ENCODE peak calls at places on chromosomes 2 and 18, in five cellular contexts. A is IMR-90, D is transverse colon, H is upper lobe of left lung, U is right lobe of liver. I is an unnamed sample.

GRCh38 chr2:169393068-169393590 is 30.8 kb upstream of the LRP2 start:
- DNase-seq in H (no peak), U (no peak), A (no peak), D (no peak), I (no peak)

GRCh38 chr2:67540962-67541361 is 143.8 kb downstream of the ETAA1 start:
- DNase-seq in U (no peak), D (no peak), A (no peak), H (no peak), I (no peak)

GRCh38 chr2:109562421-109562820 is 51.3 kb downstream of the SEPTIN10 start:
- DNase-seq in D (no peak), U (no peak), A (peak; percentile 40), H (no peak), I (no peak)

GRCh38 chr2:239376942-239377531 is 23.8 kb downstream of the HDAC4 start:
- DNase-seq in U (peak; percentile 34), A (no peak), D (no peak), H (no peak), I (peak; percentile 45)

GRCh38 chr2:144924827-144925226 is 404.9 kb upstream of the ZEB2 start:
- DNase-seq in A (no peak), D (no peak), U (no peak), H (no peak), I (no peak)

GRCh38 chr18:58544616-58545337 is 84.1 kb downstream of the ALPK2 start:
- DNase-seq in A (no peak), D (no peak), H (no peak), U (no peak), I (no peak)

GRCh38 chr2:16687949-16688348 is 22.3 kb upstream of the CYRIA start:
- DNase-seq in D (no peak), U (no peak), A (no peak), H (no peak), I (no peak)

GRCh38 chr2:102446936-102447335 is 24.0 kb downstream of the IL18RAP start:
- DNase-seq in A (no peak), D (no peak), H (peak; percentile 62), U (no peak), I (no peak)

GRCh38 chr18:58520964-58521363 is 107.9 kb downstream of the ALPK2 start:
- DNase-seq in H (no peak), A (peak; percentile 39), D (no peak), U (no peak), I (no peak)

GRCh38 chr2:45554073-45554742 is 56.9 kb downstream of the SRBD1 start:
- DNase-seq in H (no peak), A (peak; percentile 62), D (no peak), U (no peak), I (no peak)

GRCh38 chr2:235468978-235469694 is 24.7 kb upstream of the AGAP1 start:
- DNase-seq in A (peak; percentile 94), D (peak; percentile 14), H (no peak), U (no peak), I (peak; percentile 71)

GRCh38 chr2:186592137-186592875 is 2.5 kb downstream of the ITGAV start:
- DNase-seq in A (peak; percentile 32), H (no peak), U (no peak), D (no peak), I (no peak)

GRCh38 chr2:43469713-43470112 is 126.1 kb downstream of the THADA start:
- DNase-seq in H (no peak), A (no peak), D (no peak), U (no peak), I (no peak)

GRCh38 chr2:219308142-219309093 is 783 bp downstream of the PTPRN start:
- DNase-seq in H (peak; percentile 93), U (no peak), D (peak; percentile 53), A (peak; percentile 65), I (no peak)

GRCh38 chr2:175864131-175864728 is 137.8 kb downstream of the LNPK start:
- DNase-seq in A (no peak), U (no peak), D (no peak), H (no peak), I (no peak)

GRCh38 chr2:173010233-173010632 is 65.4 kb upstream of the MAP3K20 start:
- DNase-seq in H (no peak), D (no peak), U (no peak), A (no peak), I (no peak)

GRCh38 chr18:63237911-63238710 is 81.5 kb downstream of the BCL2 start:
- DNase-seq in H (no peak), D (peak; percentile 35), A (peak; percentile 85), U (no peak), I (no peak)

GRCh38 chr18:49723648-49724180 is 89.6 kb downstream of the ACAA2 start:
- DNase-seq in A (peak; percentile 51), U (no peak), H (peak; percentile 32), D (peak; percentile 44), I (no peak)

GRCh38 chr2:213122730-213123129 is 28.7 kb downstream of the IKZF2 start:
- DNase-seq in H (no peak), A (no peak), D (no peak), U (no peak), I (no peak)

GRCh38 chr18:60044290-60045006 is 144.7 kb downstream of the PMAIP1 start:
- DNase-seq in A (peak; percentile 80), H (no peak), D (no peak), U (no peak), I (no peak)

GRCh38 chr2:30164131-30164925 is 17.5 kb downstream of the YPEL5 start:
- DNase-seq in D (no peak), A (peak; percentile 19), H (no peak), U (no peak), I (no peak)

GRCh38 chr2:228417526-228417925 is 236.0 kb upstream of the SPHKAP start:
- DNase-seq in H (no peak), A (no peak), U (no peak), D (no peak), I (no peak)

GRCh38 chr18:48802543-48803428 is 148.0 kb downstream of the SMAD7 start:
- DNase-seq in A (no peak), D (peak; percentile 6), U (peak; percentile 48), H (no peak), I (peak; percentile 31)

GRCh38 chr2:84033347-84033974 is 425.6 kb downstream of the SUCLG1 start:
- DNase-seq in U (no peak), A (no peak), D (no peak), H (no peak), I (no peak)
- TF ChIP-seq CTCF in U (no peak), A (no peak), D (no peak), H (no peak), I (no peak)

GRCh38 chr18:78977627-78978271 is 1.9 kb upstream of the SALL3 start:
- DNase-seq in A (no peak), H (peak; percentile 59), U (no peak), D (no peak), I (no peak)
- H3K4me1 ChIP-seq in A (no peaks in the 10 kb centered on the region), H (peaks cover 39% of the 10 kb centered on the region), U (no peaks in the 10 kb centered on the region), D (peaks cover 6% of the 10 kb centered on the region), I (peaks cover 3% of the 10 kb centered on the region)

GRCh38 chr2:127392828-127393578 is 5.2 kb upstream of the MAP3K2 start:
- DNase-seq in A (no peak), H (no peak), D (no peak), U (no peak), I (no peak)
- TF ChIP-seq CTCF in A (no peak), H (no peak), D (no peak), U (no peak), I (no peak)

DNA sequence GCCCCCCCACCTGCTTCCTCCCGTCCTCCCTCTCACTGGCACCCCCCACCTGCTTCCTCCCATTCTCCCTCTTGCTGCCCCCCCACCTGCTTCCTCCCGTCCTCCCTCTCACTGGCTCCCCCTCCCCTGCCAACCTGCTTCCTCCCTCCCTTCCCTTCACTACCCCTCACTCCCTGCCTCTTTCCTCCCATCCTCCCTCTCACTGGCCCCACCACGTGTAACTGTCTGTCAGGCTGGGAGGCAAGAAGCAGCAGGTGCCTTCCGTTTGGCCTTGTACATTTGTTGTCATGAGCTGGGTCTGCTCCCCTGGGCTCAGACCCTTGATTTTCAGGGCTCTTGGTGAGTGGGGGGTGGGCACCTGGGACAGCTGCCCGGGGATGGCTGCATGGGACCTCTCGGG is 19.1 kb downstream of the RTP5 start:
- DNase-seq in H (no peak), A (no peak), D (no peak), U (peak; percentile 33), I (peak; percentile 13)
- H3K4me1 ChIP-seq in H (no peaks in the 10 kb centered on the region), A (no peaks in the 10 kb centered on the region), D (no peaks in the 10 kb centered on the region), U (no peaks in the 10 kb centered on the region), I (peaks cover 39% of the 10 kb centered on the region)

GRCh38 chr2:196851068-196851467 is 41.9 kb upstream of the C2orf66 start:
- DNase-seq in A (no peak), U (no peak), H (no peak), D (no peak), I (no peak)

GRCh38 chr2:196845371-196845770 is 36.2 kb upstream of the C2orf66 start:
- DNase-seq in A (no peak), U (no peak), H (no peak), D (no peak), I (no peak)

GRCh38 chr2:196846295-196846694 is 37.1 kb upstream of the C2orf66 start:
- DNase-seq in U (no peak), H (no peak), A (no peak), D (no peak), I (no peak)

GRCh38 chr2:196853301-196854087 is 44.3 kb upstream of the C2orf66 start:
- DNase-seq in A (no peak), H (no peak), D (no peak), U (no peak), I (no peak)

GRCh38 chr2:196849895-196850294 is 40.7 kb upstream of the C2orf66 start:
- DNase-seq in A (peak; percentile 45), H (no peak), U (no peak), D (peak; percentile 32), I (no peak)
- TF ChIP-seq CTCF in A (peak; percentile 48), H (no peak), U (peak; percentile 42), D (peak; percentile 32), I (no peak)

GRCh38 chr18:76475450-76476203 is 19.4 kb downstream of the ZNF516 start:
- DNase-seq in H (no peak), D (no peak), A (no peak), U (no peak), I (no peak)
- H3K4me1 ChIP-seq in H (peaks cover 21% of the 10 kb centered on the region), D (peaks cover 13% of the 10 kb centered on the region), A (peaks cover 23% of the 10 kb centered on the region), U (no peaks in the 10 kb centered on the region), I (peaks cover 7% of the 10 kb centered on the region)

GRCh38 chr2:232028071-232028470 is 66.6 kb downstream of the DIS3L2 start:
- DNase-seq in H (no peak), D (no peak), A (peak; percentile 6), U (no peak), I (no peak)

GRCh38 chr2:232027530-232027929 is 66.0 kb downstream of the DIS3L2 start:
- DNase-seq in H (no peak), U (no peak), D (no peak), A (no peak), I (no peak)

GRCh38 chr2:232029336-232029735 is 67.8 kb downstream of the DIS3L2 start:
- DNase-seq in A (no peak), D (no peak), U (no peak), H (no peak), I (no peak)

GRCh38 chr2:232028631-232029030 is 67.1 kb downstream of the DIS3L2 start:
- DNase-seq in D (no peak), H (no peak), A (peak; percentile 10), U (no peak), I (no peak)

GRCh38 chr2:232030229-232030628 is 68.7 kb downstream of the DIS3L2 start:
- DNase-seq in H (no peak), D (no peak), A (no peak), U (no peak), I (no peak)
- TF ChIP-seq CTCF in H (peak; percentile 15), D (no peak), A (no peak), U (peak; percentile 27), I (no peak)